ENCODE peak calls at places on chromosome 20, in six cellular contexts. L is breast epithelium, Z is uterus, V is testis, C is sigmoid colon, N is A549. W is an unnamed sample.

GRCh38 chr20:44938637-44939036 is 21.6 kb downstream of the TOMM34 start:
- DNase-seq in N (no peak), Z (no peak), V (no peak), C (no peak), L (no peak), W (no peak)

GRCh38 chr20:57205625-57206219 is 60.7 kb downstream of the BMP7 start:
- DNase-seq in Z (no peak), V (no peak), C (no peak), N (peak; percentile 20), L (no peak), W (no peak)

GRCh38 chr20:21809961-21810523 is 104.6 kb downstream of the PAX1 start:
- DNase-seq in Z (no peak), V (no peak), L (no peak), C (no peak), N (no peak), W (no peak)

GRCh38 chr20:49853640-49854039 is 41.0 kb downstream of the SLC9A8 start:
- DNase-seq in N (peak; percentile 66), V (no peak), L (no peak), C (no peak), Z (no peak), W (peak; percentile 85)

GRCh38 chr20:21505161-21505809 is 8.6 kb downstream of the NKX2-2 start:
- DNase-seq in C (no peak), N (peak; percentile 70), V (peak; percentile 87), L (no peak), Z (peak; percentile 41), W (peak; percentile 46)

GRCh38 chr20:11467436-11467835 is 450.3 kb upstream of the BTBD3 start:
- DNase-seq in V (no peak), N (no peak), C (no peak), Z (no peak), L (no peak), W (no peak)

GRCh38 chr20:56174416-56174815 is 74.1 kb upstream of the MC3R start:
- DNase-seq in C (no peak), N (no peak), Z (no peak), V (no peak), L (no peak), W (no peak)

GRCh38 chr20:36017034-36017951 is 48.9 kb downstream of the CNBD2 start:
- DNase-seq in L (no peak), Z (peak; percentile 15), C (no peak), N (peak; percentile 81), V (peak; percentile 70), W (peak; percentile 60)

GRCh38 chr20:3398681-3399252 is 8.7 kb downstream of the DNAAF9 start:
- DNase-seq in Z (no peak), L (no peak), C (no peak), V (no peak), N (no peak), W (no peak)

GRCh38 chr20:19271879-19272651 is 59.6 kb downstream of the SLC24A3 start:
- DNase-seq in V (no peak), N (no peak), Z (no peak), C (no peak), L (no peak), W (no peak)

GRCh38 chr20:35306931-35307517 is 14.8 kb upstream of the FAM83C start:
- DNase-seq in N (peak; percentile 84), L (no peak), V (peak; percentile 76), C (no peak), Z (no peak), W (no peak)

GRCh38 chr20:2379511-2380229 is 1.0 kb upstream of the TGM6 start:
- DNase-seq in N (no peak), L (no peak), V (no peak), C (no peak), Z (no peak), W (no peak)

GRCh38 chr20:49668181-49668877 is 45.3 kb downstream of the B4GALT5 start:
- DNase-seq in V (peak; percentile 91), L (no peak), C (no peak), Z (no peak), N (no peak), W (no peak)

GRCh38 chr20:208937-209566 is 18.0 kb upstream of the DEFB129 start:
- DNase-seq in V (no peak), N (peak; percentile 72), Z (no peak), L (no peak), C (no peak), W (peak; percentile 14)

GRCh38 chr20:17663486-17663885 is 18.6 kb downstream of the RRBP1 start:
- DNase-seq in C (peak; percentile 42), L (no peak), Z (no peak), V (no peak), N (no peak), W (no peak)

GRCh38 chr20:1210501-1210900 is 7.2 kb downstream of the C20orf202 start:
- DNase-seq in N (no peak), Z (no peak), L (no peak), C (no peak), V (no peak), W (no peak)

GRCh38 chr20:64114356-64114971 is 7.1 kb upstream of the NPBWR2 start:
- DNase-seq in C (peak; percentile 42), N (no peak), Z (no peak), L (peak; percentile 33), V (peak; percentile 11), W (peak; percentile 44)

GRCh38 chr20:51382986-51383821 is 159.3 kb downstream of the NFATC2 start:
- DNase-seq in N (no peak), L (no peak), V (no peak), C (peak; percentile 72), Z (no peak), W (no peak)

GRCh38 chr20:15772826-15773225 is 800.4 kb downstream of the KIF16B start:
- DNase-seq in L (no peak), N (no peak), C (no peak), Z (no peak), V (no peak), W (no peak)

GRCh38 chr20:1328680-1329330 is at the start of gene SDCBP2:
- DNase-seq in L (no peak), C (peak; percentile 49), Z (no peak), V (peak; percentile 12), N (no peak), W (no peak)

GRCh38 chr20:17525650-17526049 is 5.5 kb downstream of the BFSP1 start:
- DNase-seq in Z (no peak), C (no peak), V (no peak), N (peak; percentile 75), L (no peak), W (no peak)

GRCh38 chr20:21182832-21183563 is 57.1 kb downstream of the KIZ start:
- DNase-seq in L (no peak), N (peak; percentile 47), C (peak; percentile 80), V (no peak), Z (peak; percentile 52), W (peak; percentile 36)

GRCh38 chr20:16864069-16864468 is 115.9 kb downstream of the OTOR start:
- DNase-seq in N (peak; percentile 9), V (no peak), L (no peak), C (no peak), Z (no peak), W (no peak)

GRCh38 chr20:37781626-37782025 is 87.8 kb downstream of the CTNNBL1 start:
- DNase-seq in V (no peak), L (no peak), Z (no peak), N (no peak), C (no peak), W (no peak)

GRCh38 chr20:50338479-50339195 is 148.0 kb downstream of the CEBPB start:
- DNase-seq in Z (no peak), N (no peak), V (no peak), L (no peak), C (peak; percentile 61), W (no peak)

GRCh38 chr20:5781798-5782750 is 31.9 kb downstream of the SHLD1 start:
- DNase-seq in Z (no peak), V (no peak), L (no peak), N (peak; percentile 69), C (no peak), W (no peak)

GRCh38 chr20:1579488-1579887 is 22.0 kb upstream of the SIRPD start:
- DNase-seq in V (no peak), Z (no peak), N (no peak), L (no peak), C (no peak), W (no peak)

DNA sequence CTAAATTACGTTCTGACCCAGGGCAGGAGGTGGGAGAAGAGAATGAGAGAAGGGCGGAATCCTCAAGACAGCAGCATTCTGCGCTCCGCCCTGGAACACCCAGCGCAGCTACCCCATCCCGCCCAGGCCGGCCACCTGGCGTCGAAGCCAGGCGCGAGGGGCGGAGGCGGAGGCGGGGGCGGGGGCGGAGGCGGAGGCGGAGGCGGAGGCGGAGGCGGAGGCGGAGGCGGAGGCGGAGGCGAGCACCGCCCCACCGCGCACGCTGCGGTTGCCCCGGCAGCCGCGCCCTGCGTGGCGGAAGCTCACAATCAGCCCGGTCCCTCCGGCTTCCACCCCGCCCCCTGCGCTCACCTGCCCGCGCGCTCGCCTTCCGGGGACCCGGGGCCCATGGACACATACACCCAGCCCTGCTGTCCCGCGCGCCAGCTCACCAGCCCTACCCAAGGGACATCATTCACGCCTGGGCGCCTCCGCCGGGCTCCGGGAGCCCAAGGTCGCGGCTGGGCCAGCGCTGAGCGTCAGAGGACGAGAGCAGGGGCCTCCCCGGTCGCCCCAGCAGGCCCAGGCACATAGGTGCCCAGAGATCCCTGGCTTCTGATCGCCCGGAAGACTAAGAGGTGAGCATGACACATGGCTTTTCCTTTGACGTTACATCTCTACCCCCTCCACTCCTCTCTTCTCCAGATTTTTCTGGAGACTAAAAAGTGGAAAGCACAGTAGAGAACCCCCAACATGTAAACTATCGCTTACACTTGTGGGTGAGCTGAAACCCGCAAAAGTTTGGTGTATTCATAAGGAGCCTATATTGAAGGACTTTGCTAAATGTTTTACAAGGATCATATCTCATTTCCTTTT is at the start of gene ANKEF1:
- DNase-seq in V (peak; percentile 84), Z (peak; percentile 68), N (peak; percentile 91), C (peak; percentile 74), L (peak; percentile 79), W (peak; percentile 72)
- H3K27ac ChIP-seq in V (peak within 1 kb of the TSS; percentile 86), Z (peak within 1 kb of the TSS; percentile 72), N (peak within 1 kb of the TSS; percentile 93), C (no peak within 1 kb of the TSS), L (peak within 1 kb of the TSS; percentile 87), W (no peak within 1 kb of the TSS)

DNA sequence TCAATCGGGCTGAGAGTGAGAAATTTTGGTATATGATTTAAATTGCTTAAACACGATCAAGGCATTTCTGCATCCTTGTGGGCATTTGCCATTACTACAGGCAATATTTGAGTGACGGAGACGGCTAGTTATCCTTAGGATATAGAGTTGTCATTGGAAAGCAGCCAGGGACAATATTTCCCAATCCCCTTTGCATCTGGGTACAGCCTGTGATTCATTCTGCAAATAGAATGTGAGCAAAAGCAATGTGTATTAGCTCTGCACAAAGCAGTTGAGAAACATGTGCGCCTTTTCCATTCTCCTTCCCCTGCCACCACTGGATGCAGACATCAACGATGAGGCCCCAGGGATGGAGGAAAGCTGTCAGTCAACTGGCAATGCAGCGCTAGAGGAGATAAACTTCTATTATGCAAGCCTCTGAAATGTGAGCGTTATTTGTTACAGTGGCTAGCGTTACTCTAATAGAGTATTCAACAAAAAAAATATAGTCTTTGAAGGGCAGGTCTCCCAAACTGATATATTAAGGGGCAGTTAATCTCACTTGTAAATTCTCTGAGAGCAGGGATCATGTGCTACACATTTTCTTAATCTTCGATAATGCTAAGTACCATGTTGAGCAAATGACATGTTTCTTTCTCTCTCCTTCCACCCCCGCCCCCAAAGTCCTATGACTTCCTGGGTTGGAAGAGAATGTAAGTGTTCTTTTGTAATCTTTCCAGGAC is 37.1 kb upstream of the NCOA3 start:
- DNase-seq in C (peak; percentile 68), L (peak; percentile 54), Z (no peak), V (peak; percentile 45), N (peak; percentile 99), W (peak; percentile 51)
- TF ChIP-seq CTCF in C (no peak), L (peak; percentile 24), Z (peak; percentile 20), V (peak; percentile 31), N (no peak), W (peak; percentile 40)

GRCh38 chr20:25696384-25697131 is at the start of gene ZNF337:
- DNase-seq in Z (peak; percentile 96), C (peak; percentile 97), V (peak; percentile 97), N (peak; percentile 97), L (peak; percentile 90), W (peak; percentile 98)
- TF ChIP-seq POLR2A in Z (peak; percentile 68), C (peak; percentile 59), V (peak; percentile 29), N (peak; percentile 72), L (no peak), W (peak; percentile 73)

GRCh38 chr20:43513298-43514061 is 6.0 kb downstream of the L3MBTL1 start:
- DNase-seq in N (no peak), Z (no peak), L (no peak), V (no peak), C (no peak), W (no peak)
- H3K27ac ChIP-seq in N (no peak overlapping the region), Z (peak overlapping the region; percentile 82), L (peak overlapping the region; percentile 76), V (no peak overlapping the region), C (peak overlapping the region; percentile 79), W (peak overlapping the region; percentile 43)